ENCODE peak calls at places on chromosomes 12 and 14, in eight cellular contexts. Z, V, E, L, X, B, G and A are unnamed samples.

GRCh38 chr12:75086086-75087038 is 123.3 kb downstream of the KCNC2 start:
- DNase-seq in Z (no peak), V (no peak), E (no peak), L (no peak), X (peak), B (no peak), G (no peak), A (no peak)

GRCh38 chr12:22974865-22975264 is 349.9 kb downstream of the ETNK1 start:
- DNase-seq in Z (no peak), V (no peak), E (no peak), L (no peak), X (peak), B (no peak), G (no peak), A (no peak)

GRCh38 chr12:95484524-95484923 is 10.6 kb downstream of the METAP2 start:
- DNase-seq in Z (no peak), V (peak), E (no peak), L (no peak), X (no peak), B (no peak), G (no peak), A (no peak)

GRCh38 chr12:84786622-84787021 is 126.0 kb downstream of the SLC6A15 start:
- DNase-seq in Z (no peak), V (no peak), E (no peak), L (no peak), X (no peak), B (no peak), G (no peak), A (no peak)

GRCh38 chr12:70267550-70267949 is 24.3 kb downstream of the CNOT2 start:
- DNase-seq in Z (no peak), V (no peak), E (no peak), L (no peak), X (no peak), B (no peak), G (no peak), A (no peak)

GRCh38 chr12:125687820-125688219 is 622.6 kb downstream of the AACS start:
- DNase-seq in Z (no peak), V (no peak), E (no peak), L (no peak), X (no peak), B (no peak), G (no peak), A (no peak)

GRCh38 chr14:105026789-105027563 is 6.1 kb upstream of the CDCA4 start:
- DNase-seq in Z (no peak), V (no peak), E (no peak), L (no peak), X (no peak), B (no peak), G (no peak), A (no peak)

GRCh38 chr12:14846878-14847580 is 3.7 kb upstream of the ART4 start:
- DNase-seq in Z (no peak), V (no peak), E (no peak), L (no peak), X (no peak), B (no peak), G (no peak), A (no peak)

GRCh38 chr14:59619071-59619470 is 42.5 kb upstream of the CCDC175 start:
- DNase-seq in Z (no peak), V (no peak), E (no peak), L (no peak), X (no peak), B (no peak), G (no peak), A (no peak)

GRCh38 chr12:64781374-64782029 is 22.3 kb upstream of the GNS start:
- DNase-seq in Z (no peak), V (no peak), E (peak), L (no peak), X (no peak), B (no peak), G (no peak), A (peak)

GRCh38 chr14:99389171-99389826 is 91.4 kb downstream of the SETD3 start:
- DNase-seq in Z (peak), V (no peak), E (no peak), L (no peak), X (no peak), B (no peak), G (peak), A (peak)

GRCh38 chr12:30797689-30798088 is 42.9 kb upstream of the CAPRIN2 start:
- DNase-seq in Z (no peak), V (no peak), E (no peak), L (no peak), X (no peak), B (no peak), G (no peak), A (no peak)